ENCODE peak calls at places on chromosome 6, in ten cellular contexts. One of them, this sample, is unnamed.

GRCh38 chr6:43101497-43101896 is 25.4 kb downstream of the PTK7 start:
- DNase-seq in epithelial cell of esophagus: no peak
- DNase-seq in tibial artery: no peak
- DNase-seq in RWPE1: no peak
- DNase-seq in D721Med: no peak
- DNase-seq in GM20000: no peak
- DNase-seq in GM10248: no peak
- DNase-seq in A673: no peak
- DNase-seq in psoas muscle: no peak
- DNase-seq in fibroblast of lung: peak
- DNase-seq in this sample: no peak

GRCh38 chr6:138550346-138550767 is 51.1 kb upstream of the NHSL1 start:
- DNase-seq in epithelial cell of esophagus: no peak
- DNase-seq in tibial artery: no peak
- DNase-seq in RWPE1: no peak
- DNase-seq in D721Med: no peak
- DNase-seq in GM20000: no peak
- DNase-seq in GM10248: no peak
- DNase-seq in A673: no peak
- DNase-seq in psoas muscle: no peak
- DNase-seq in fibroblast of lung: peak
- DNase-seq in this sample: no peak

GRCh38 chr6:156961282-156961892 is 184.2 kb downstream of the ARID1B start:
- DNase-seq in epithelial cell of esophagus: no peak
- DNase-seq in tibial artery: no peak
- DNase-seq in RWPE1: no peak
- DNase-seq in D721Med: no peak
- DNase-seq in GM20000: no peak
- DNase-seq in GM10248: no peak
- DNase-seq in A673: no peak
- DNase-seq in psoas muscle: no peak
- DNase-seq in fibroblast of lung: no peak
- DNase-seq in this sample: no peak

GRCh38 chr6:37057128-37057471 is 51.6 kb downstream of the FGD2 start:
- DNase-seq in epithelial cell of esophagus: no peak
- DNase-seq in tibial artery: no peak
- DNase-seq in RWPE1: no peak
- DNase-seq in D721Med: no peak
- DNase-seq in GM20000: no peak
- DNase-seq in GM10248: no peak
- DNase-seq in A673: no peak
- DNase-seq in psoas muscle: no peak
- DNase-seq in fibroblast of lung: no peak
- DNase-seq in this sample: no peak

GRCh38 chr6:21587182-21587924 is 6.2 kb upstream of the SOX4 start:
- DNase-seq in epithelial cell of esophagus: peak
- DNase-seq in tibial artery: peak
- DNase-seq in RWPE1: peak
- DNase-seq in D721Med: no peak
- DNase-seq in GM20000: peak
- DNase-seq in GM10248: peak
- DNase-seq in A673: peak
- DNase-seq in psoas muscle: peak
- DNase-seq in fibroblast of lung: peak
- DNase-seq in this sample: peak

GRCh38 chr6:121770943-121771342 is 335.5 kb downstream of the GJA1 start:
- DNase-seq in epithelial cell of esophagus: peak
- DNase-seq in tibial artery: no peak
- DNase-seq in RWPE1: peak
- DNase-seq in D721Med: no peak
- DNase-seq in GM20000: no peak
- DNase-seq in GM10248: no peak
- DNase-seq in A673: no peak
- DNase-seq in psoas muscle: no peak
- DNase-seq in fibroblast of lung: no peak
- DNase-seq in this sample: no peak

GRCh38 chr6:83853178-83853967 is at the start of gene RIPPLY2:
- DNase-seq in epithelial cell of esophagus: peak
- DNase-seq in tibial artery: no peak
- DNase-seq in RWPE1: no peak
- DNase-seq in D721Med: no peak
- DNase-seq in GM20000: peak
- DNase-seq in GM10248: peak
- DNase-seq in A673: peak
- DNase-seq in psoas muscle: peak
- DNase-seq in fibroblast of lung: peak
- DNase-seq in this sample: peak

GRCh38 chr6:12132351-12133222 is 120.5 kb downstream of the HIVEP1 start:
- DNase-seq in epithelial cell of esophagus: no peak
- DNase-seq in tibial artery: no peak
- DNase-seq in RWPE1: no peak
- DNase-seq in D721Med: no peak
- DNase-seq in GM20000: no peak
- DNase-seq in GM10248: no peak
- DNase-seq in A673: no peak
- DNase-seq in psoas muscle: no peak
- DNase-seq in fibroblast of lung: peak
- DNase-seq in this sample: no peak

GRCh38 chr6:20411544-20411943 is 9.9 kb downstream of the E2F3 start:
- DNase-seq in epithelial cell of esophagus: no peak
- DNase-seq in tibial artery: no peak
- DNase-seq in RWPE1: no peak
- DNase-seq in D721Med: no peak
- DNase-seq in GM20000: no peak
- DNase-seq in GM10248: no peak
- DNase-seq in A673: no peak
- DNase-seq in psoas muscle: no peak
- DNase-seq in fibroblast of lung: no peak
- DNase-seq in this sample: no peak

DNA sequence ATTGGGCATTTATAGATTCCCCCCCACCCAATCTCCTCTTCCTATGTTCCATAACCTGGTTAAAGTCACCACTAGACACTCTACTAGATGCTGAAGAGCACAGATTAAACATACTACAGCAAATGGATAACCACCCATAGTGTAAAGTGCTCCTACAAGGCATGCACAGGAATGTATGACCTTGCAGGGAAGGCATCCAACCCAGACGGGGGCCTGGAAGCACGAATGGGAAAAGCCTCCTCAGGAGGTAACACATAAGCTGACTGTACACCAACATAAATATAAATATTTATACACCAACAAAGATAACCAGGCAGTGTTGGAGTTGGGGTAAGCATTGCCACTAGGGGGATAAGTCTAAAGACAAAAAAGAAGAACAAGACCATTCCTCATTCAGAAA is 691.7 kb downstream of the GRIK2 start:
- DNase-seq in epithelial cell of esophagus: no peak
- DNase-seq in tibial artery: no peak
- DNase-seq in RWPE1: no peak
- DNase-seq in D721Med: no peak
- DNase-seq in GM20000: no peak
- DNase-seq in GM10248: no peak
- DNase-seq in A673: peak
- DNase-seq in psoas muscle: no peak
- DNase-seq in fibroblast of lung: no peak
- DNase-seq in this sample: no peak
- TF ChIP-seq CTCF in epithelial cell of esophagus: no peak
- TF ChIP-seq CTCF in tibial artery: no peak
- TF ChIP-seq CTCF in RWPE1: no peak
- TF ChIP-seq CTCF in D721Med: no peak
- TF ChIP-seq CTCF in GM20000: no peak
- TF ChIP-seq CTCF in GM10248: no peak
- TF ChIP-seq CTCF in A673: peak
- TF ChIP-seq CTCF in psoas muscle: no peak
- TF ChIP-seq CTCF in fibroblast of lung: no peak
- TF ChIP-seq CTCF in this sample: no peak

GRCh38 chr6:99407076-99407475 is 13.1 kb upstream of the COQ3 start:
- DNase-seq in epithelial cell of esophagus: no peak
- DNase-seq in tibial artery: no peak
- DNase-seq in RWPE1: no peak
- DNase-seq in D721Med: no peak
- DNase-seq in GM20000: no peak
- DNase-seq in GM10248: no peak
- DNase-seq in A673: no peak
- DNase-seq in psoas muscle: no peak
- DNase-seq in fibroblast of lung: no peak
- DNase-seq in this sample: no peak

GRCh38 chr6:99402458-99402857 is 8.5 kb upstream of the COQ3 start:
- DNase-seq in epithelial cell of esophagus: peak
- DNase-seq in tibial artery: no peak
- DNase-seq in RWPE1: no peak
- DNase-seq in D721Med: no peak
- DNase-seq in GM20000: no peak
- DNase-seq in GM10248: no peak
- DNase-seq in A673: no peak
- DNase-seq in psoas muscle: no peak
- DNase-seq in fibroblast of lung: no peak
- DNase-seq in this sample: no peak
- TF ChIP-seq CTCF in epithelial cell of esophagus: no peak
- TF ChIP-seq CTCF in tibial artery: no peak
- TF ChIP-seq CTCF in RWPE1: no peak
- TF ChIP-seq CTCF in D721Med: no peak
- TF ChIP-seq CTCF in GM20000: no peak
- TF ChIP-seq CTCF in GM10248: no peak
- TF ChIP-seq CTCF in A673: no peak
- TF ChIP-seq CTCF in psoas muscle: no peak
- TF ChIP-seq CTCF in fibroblast of lung: no peak
- TF ChIP-seq CTCF in this sample: no peak

GRCh38 chr6:18823782-18824386 is 436.7 kb downstream of the RNF144B start:
- DNase-seq in epithelial cell of esophagus: peak
- DNase-seq in tibial artery: no peak
- DNase-seq in RWPE1: no peak
- DNase-seq in D721Med: no peak
- DNase-seq in GM20000: no peak
- DNase-seq in GM10248: no peak
- DNase-seq in A673: peak
- DNase-seq in psoas muscle: no peak
- DNase-seq in fibroblast of lung: peak
- DNase-seq in this sample: no peak
- TF ChIP-seq CTCF in epithelial cell of esophagus: peak
- TF ChIP-seq CTCF in tibial artery: peak
- TF ChIP-seq CTCF in RWPE1: peak
- TF ChIP-seq CTCF in D721Med: peak
- TF ChIP-seq CTCF in GM20000: peak
- TF ChIP-seq CTCF in GM10248: peak
- TF ChIP-seq CTCF in A673: peak
- TF ChIP-seq CTCF in psoas muscle: peak
- TF ChIP-seq CTCF in fibroblast of lung: peak
- TF ChIP-seq CTCF in this sample: peak

GRCh38 chr6:109527989-109528388 is 45.0 kb upstream of the ZBTB24 start:
- DNase-seq in epithelial cell of esophagus: peak
- DNase-seq in tibial artery: no peak
- DNase-seq in RWPE1: peak
- DNase-seq in D721Med: no peak
- DNase-seq in GM20000: no peak
- DNase-seq in GM10248: no peak
- DNase-seq in A673: peak
- DNase-seq in psoas muscle: no peak
- DNase-seq in fibroblast of lung: peak
- DNase-seq in this sample: no peak
- TF ChIP-seq CTCF in epithelial cell of esophagus: peak
- TF ChIP-seq CTCF in tibial artery: no peak
- TF ChIP-seq CTCF in RWPE1: peak
- TF ChIP-seq CTCF in D721Med: peak
- TF ChIP-seq CTCF in GM20000: no peak
- TF ChIP-seq CTCF in GM10248: no peak
- TF ChIP-seq CTCF in A673: peak
- TF ChIP-seq CTCF in psoas muscle: no peak
- TF ChIP-seq CTCF in fibroblast of lung: peak
- TF ChIP-seq CTCF in this sample: peak

GRCh38 chr6:97215157-97215769 is 67.8 kb downstream of the MMS22L start:
- DNase-seq in epithelial cell of esophagus: peak
- DNase-seq in tibial artery: no peak
- DNase-seq in RWPE1: no peak
- DNase-seq in D721Med: no peak
- DNase-seq in GM20000: peak
- DNase-seq in GM10248: no peak
- DNase-seq in A673: peak
- DNase-seq in psoas muscle: no peak
- DNase-seq in fibroblast of lung: peak
- DNase-seq in this sample: no peak
- TF ChIP-seq CTCF in epithelial cell of esophagus: peak
- TF ChIP-seq CTCF in tibial artery: no peak
- TF ChIP-seq CTCF in RWPE1: no peak
- TF ChIP-seq CTCF in D721Med: peak
- TF ChIP-seq CTCF in GM20000: no peak
- TF ChIP-seq CTCF in GM10248: no peak
- TF ChIP-seq CTCF in A673: peak
- TF ChIP-seq CTCF in psoas muscle: peak
- TF ChIP-seq CTCF in fibroblast of lung: peak
- TF ChIP-seq CTCF in this sample: peak

GRCh38 chr6:107185570-107185969 is 70.3 kb upstream of the BEND3 start:
- DNase-seq in epithelial cell of esophagus: peak
- DNase-seq in tibial artery: no peak
- DNase-seq in RWPE1: no peak
- DNase-seq in D721Med: no peak
- DNase-seq in GM20000: no peak
- DNase-seq in GM10248: no peak
- DNase-seq in A673: peak
- DNase-seq in psoas muscle: no peak
- DNase-seq in fibroblast of lung: peak
- DNase-seq in this sample: no peak
- TF ChIP-seq CTCF in epithelial cell of esophagus: peak
- TF ChIP-seq CTCF in tibial artery: no peak
- TF ChIP-seq CTCF in RWPE1: no peak
- TF ChIP-seq CTCF in D721Med: peak
- TF ChIP-seq CTCF in GM20000: no peak
- TF ChIP-seq CTCF in GM10248: no peak
- TF ChIP-seq CTCF in A673: peak
- TF ChIP-seq CTCF in psoas muscle: no peak
- TF ChIP-seq CTCF in fibroblast of lung: peak
- TF ChIP-seq CTCF in this sample: no peak